ENCODE peak calls at places on chromosome 19, in seven cellular contexts. One of them, this sample, is unnamed.

GRCh38 chr19:54464624-54465266 is 1.2 kb upstream of the LENG9 start:
- DNase-seq in stomach: peak; percentile 95
- DNase-seq in pancreas: peak; percentile 96
- DNase-seq in cardiac muscle cell: peak; percentile 95
- DNase-seq in body of pancreas: peak; percentile 96
- DNase-seq in Peyer's patch: peak; percentile 97
- DNase-seq in H1: peak; percentile 61
- DNase-seq in this sample: peak; percentile 89

GRCh38 chr19:48962029-48962848 is 2.9 kb upstream of the FTL start:
- DNase-seq in pancreas: peak; percentile 43
- DNase-seq in H1: no peak
- DNase-seq in stomach: peak; percentile 79
- DNase-seq in cardiac muscle cell: no peak
- DNase-seq in body of pancreas: peak; percentile 26
- DNase-seq in Peyer's patch: peak; percentile 92
- DNase-seq in this sample: peak; percentile 79

GRCh38 chr19:30222428-30222873 is 149.7 kb upstream of the ZNF536 start:
- DNase-seq in body of pancreas: peak; percentile 35
- DNase-seq in stomach: no peak
- DNase-seq in Peyer's patch: no peak
- DNase-seq in cardiac muscle cell: peak; percentile 55
- DNase-seq in pancreas: no peak
- DNase-seq in H1: no peak
- DNase-seq in this sample: no peak

GRCh38 chr19:56159616-56160271 is 16.1 kb upstream of the GALP start:
- DNase-seq in Peyer's patch: no peak
- DNase-seq in body of pancreas: no peak
- DNase-seq in pancreas: no peak
- DNase-seq in cardiac muscle cell: no peak
- DNase-seq in stomach: no peak
- DNase-seq in H1: no peak
- DNase-seq in this sample: no peak

GRCh38 chr19:37981785-37982475 is 74.9 kb downstream of the SIPA1L3 start:
- DNase-seq in pancreas: no peak
- DNase-seq in H1: no peak
- DNase-seq in cardiac muscle cell: no peak
- DNase-seq in Peyer's patch: peak; percentile 66
- DNase-seq in stomach: peak; percentile 51
- DNase-seq in body of pancreas: peak; percentile 49
- DNase-seq in this sample: no peak

GRCh38 chr19:44792286-44792685 is 14.6 kb downstream of the CBLC start:
- DNase-seq in H1: no peak
- DNase-seq in pancreas: no peak
- DNase-seq in body of pancreas: no peak
- DNase-seq in stomach: no peak
- DNase-seq in Peyer's patch: no peak
- DNase-seq in cardiac muscle cell: no peak
- DNase-seq in this sample: no peak

GRCh38 chr19:34713262-34713637 is 20.8 kb upstream of the ZNF181 start:
- DNase-seq in stomach: no peak
- DNase-seq in H1: no peak
- DNase-seq in Peyer's patch: no peak
- DNase-seq in cardiac muscle cell: no peak
- DNase-seq in body of pancreas: no peak
- DNase-seq in pancreas: no peak
- DNase-seq in this sample: no peak

GRCh38 chr19:2274937-2275535 is 6.9 kb downstream of the PEAK3 start:
- DNase-seq in Peyer's patch: peak; percentile 77
- DNase-seq in pancreas: peak; percentile 67
- DNase-seq in stomach: peak; percentile 69
- DNase-seq in H1: no peak
- DNase-seq in body of pancreas: peak; percentile 72
- DNase-seq in cardiac muscle cell: peak; percentile 77
- DNase-seq in this sample: peak; percentile 68

GRCh38 chr19:44752816-44753618 is 4.5 kb downstream of the BCL3 start:
- DNase-seq in stomach: peak; percentile 95
- DNase-seq in cardiac muscle cell: peak; percentile 77
- DNase-seq in body of pancreas: peak; percentile 92
- DNase-seq in H1: no peak
- DNase-seq in pancreas: peak; percentile 88
- DNase-seq in Peyer's patch: peak; percentile 90
- DNase-seq in this sample: peak; percentile 97

GRCh38 chr19:46495789-46496099 is at the start of gene PNMA8B:
- DNase-seq in stomach: no peak
- DNase-seq in Peyer's patch: no peak
- DNase-seq in cardiac muscle cell: peak; percentile 96
- DNase-seq in body of pancreas: peak; percentile 80
- DNase-seq in H1: peak; percentile 78
- DNase-seq in pancreas: peak; percentile 84
- DNase-seq in this sample: no peak

GRCh38 chr19:17389957-17390664 is 3.9 kb downstream of the CCDC194 start:
- DNase-seq in Peyer's patch: no peak
- DNase-seq in cardiac muscle cell: peak; percentile 44
- DNase-seq in H1: no peak
- DNase-seq in pancreas: no peak
- DNase-seq in body of pancreas: no peak
- DNase-seq in stomach: no peak
- DNase-seq in this sample: no peak

GRCh38 chr19:58118979-58119733 is 21.1 kb upstream of the ZSCAN18 start:
- DNase-seq in H1: no peak
- DNase-seq in pancreas: no peak
- DNase-seq in Peyer's patch: no peak
- DNase-seq in cardiac muscle cell: no peak
- DNase-seq in stomach: no peak
- DNase-seq in body of pancreas: no peak
- DNase-seq in this sample: no peak

GRCh38 chr19:41937525-41937924 is 9.3 kb upstream of the ERFL start:
- DNase-seq in body of pancreas: no peak
- DNase-seq in cardiac muscle cell: no peak
- DNase-seq in Peyer's patch: no peak
- DNase-seq in pancreas: no peak
- DNase-seq in stomach: no peak
- DNase-seq in H1: no peak
- DNase-seq in this sample: no peak

GRCh38 chr19:1760020-1760419 is 6.7 kb downstream of the ONECUT3 start:
- DNase-seq in H1: no peak
- DNase-seq in Peyer's patch: no peak
- DNase-seq in stomach: no peak
- DNase-seq in body of pancreas: no peak
- DNase-seq in pancreas: no peak
- DNase-seq in cardiac muscle cell: no peak
- DNase-seq in this sample: no peak

GRCh38 chr19:46080561-46080960 is 39.8 kb upstream of the IGFL4 start:
- DNase-seq in body of pancreas: peak; percentile 18
- DNase-seq in cardiac muscle cell: no peak
- DNase-seq in pancreas: no peak
- DNase-seq in stomach: no peak
- DNase-seq in H1: no peak
- DNase-seq in Peyer's patch: no peak
- DNase-seq in this sample: no peak

GRCh38 chr19:33557720-33558119 is 36.1 kb upstream of the PEPD start:
- DNase-seq in Peyer's patch: no peak
- DNase-seq in pancreas: no peak
- DNase-seq in cardiac muscle cell: no peak
- DNase-seq in stomach: no peak
- DNase-seq in body of pancreas: no peak
- DNase-seq in H1: no peak
- DNase-seq in this sample: no peak

GRCh38 chr19:31054430-31054829 is 294.8 kb downstream of the TSHZ3 start:
- DNase-seq in pancreas: no peak
- DNase-seq in stomach: peak; percentile 26
- DNase-seq in body of pancreas: no peak
- DNase-seq in Peyer's patch: no peak
- DNase-seq in cardiac muscle cell: peak; percentile 63
- DNase-seq in H1: peak; percentile 70
- DNase-seq in this sample: no peak

DNA sequence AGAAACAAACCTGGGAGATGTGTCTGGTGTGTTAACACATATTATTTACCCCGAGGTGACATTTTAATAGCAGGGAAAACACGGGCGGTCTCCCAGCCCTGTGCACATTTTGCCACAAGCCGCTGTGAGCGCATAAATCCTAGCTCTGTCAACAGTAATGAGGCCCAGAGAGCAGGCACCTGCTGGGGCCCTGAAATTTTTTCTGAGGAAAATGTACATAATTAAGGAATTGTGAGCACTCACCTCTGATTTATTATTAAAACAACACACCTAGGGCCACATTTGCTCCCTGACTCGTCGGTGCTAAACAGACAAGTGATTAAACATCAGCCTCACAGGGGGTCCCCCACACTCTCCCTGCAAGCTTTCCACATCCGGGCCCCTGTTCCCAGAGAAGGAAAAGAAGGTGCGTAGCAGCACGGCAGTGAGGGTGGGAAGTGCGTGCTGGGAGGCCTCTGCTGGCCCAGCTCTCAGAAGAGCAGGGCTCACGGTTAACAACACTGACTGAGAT is 616.3 kb downstream of the UQCRFS1 start:
- DNase-seq in body of pancreas: peak; percentile 67
- DNase-seq in stomach: no peak
- DNase-seq in cardiac muscle cell: no peak
- DNase-seq in H1: no peak
- DNase-seq in Peyer's patch: no peak
- DNase-seq in pancreas: peak; percentile 37
- DNase-seq in this sample: no peak
- H3K4me1 ChIP-seq in body of pancreas: peaks cover 36% of the 10 kb centered on the region
- H3K4me1 ChIP-seq in stomach: no peaks in the 10 kb centered on the region
- H3K4me1 ChIP-seq in cardiac muscle cell: no peaks in the 10 kb centered on the region
- H3K4me1 ChIP-seq in H1: no peaks in the 10 kb centered on the region
- H3K4me1 ChIP-seq in Peyer's patch: no peaks in the 10 kb centered on the region
- H3K4me1 ChIP-seq in pancreas: no peaks in the 10 kb centered on the region
- H3K4me1 ChIP-seq in this sample: no peaks in the 10 kb centered on the region

GRCh38 chr19:14475251-14476073 is at the start of gene PTGER1:
- DNase-seq in pancreas: no peak
- DNase-seq in stomach: no peak
- DNase-seq in body of pancreas: no peak
- DNase-seq in cardiac muscle cell: peak; percentile 34
- DNase-seq in H1: no peak
- DNase-seq in Peyer's patch: no peak
- DNase-seq in this sample: no peak
- H3K4me1 ChIP-seq in pancreas: peaks cover 5% of the 10 kb centered on the region
- H3K4me1 ChIP-seq in stomach: peaks cover 72% of the 10 kb centered on the region
- H3K4me1 ChIP-seq in body of pancreas: peaks cover 39% of the 10 kb centered on the region
- H3K4me1 ChIP-seq in cardiac muscle cell: no peaks in the 10 kb centered on the region
- H3K4me1 ChIP-seq in H1: no peaks in the 10 kb centered on the region
- H3K4me1 ChIP-seq in Peyer's patch: peaks cover 45% of the 10 kb centered on the region
- H3K4me1 ChIP-seq in this sample: no peaks in the 10 kb centered on the region

DNA sequence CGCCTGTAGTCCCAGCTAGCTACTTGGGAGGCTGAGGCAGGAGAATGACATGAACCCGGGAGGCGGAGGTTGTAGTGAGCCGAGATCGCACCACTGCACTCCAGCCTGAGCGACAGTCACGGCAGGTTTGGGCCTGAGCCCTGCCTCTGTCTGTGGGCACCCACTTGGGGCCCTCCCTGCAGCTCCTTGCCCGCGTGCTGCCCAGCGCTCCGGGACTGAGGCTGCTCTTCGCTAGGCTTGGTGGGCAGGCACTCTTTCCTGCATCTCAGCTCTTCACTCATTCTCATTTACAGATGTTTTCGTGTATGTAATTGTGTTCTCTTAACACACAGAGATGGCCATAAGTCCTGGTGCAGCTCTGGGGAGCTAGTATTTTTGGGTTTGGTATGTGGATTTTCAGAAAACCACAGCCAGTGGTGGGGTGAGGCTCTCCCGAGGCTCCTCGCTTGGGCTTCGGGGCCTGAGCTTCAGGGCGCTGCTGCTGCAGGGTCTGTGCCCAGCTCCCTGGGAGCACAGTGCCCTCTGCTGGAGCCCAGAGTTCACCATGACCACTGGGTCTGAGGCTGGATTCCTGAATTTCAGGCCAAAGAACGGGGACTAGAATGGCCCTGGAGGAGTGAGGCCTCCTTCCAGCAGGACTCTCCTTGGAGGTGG is 15.2 kb downstream of the UPF1 start:
- DNase-seq in pancreas: peak; percentile 77
- DNase-seq in body of pancreas: peak; percentile 85
- DNase-seq in cardiac muscle cell: peak; percentile 84
- DNase-seq in stomach: peak; percentile 80
- DNase-seq in H1: no peak
- DNase-seq in Peyer's patch: peak; percentile 78
- DNase-seq in this sample: peak; percentile 73
- H3K4me1 ChIP-seq in pancreas: peaks cover 18% of the 10 kb centered on the region
- H3K4me1 ChIP-seq in body of pancreas: peaks cover 74% of the 10 kb centered on the region
- H3K4me1 ChIP-seq in cardiac muscle cell: peaks cover 4% of the 10 kb centered on the region
- H3K4me1 ChIP-seq in stomach: peaks cover 90% of the 10 kb centered on the region
- H3K4me1 ChIP-seq in H1: no peaks in the 10 kb centered on the region
- H3K4me1 ChIP-seq in Peyer's patch: peaks cover 46% of the 10 kb centered on the region
- H3K4me1 ChIP-seq in this sample: peaks cover under 1% of the 10 kb centered on the region

GRCh38 chr19:3970808-3971598 is at the start of gene DAPK3:
- DNase-seq in stomach: peak; percentile 98
- DNase-seq in Peyer's patch: peak; percentile 99
- DNase-seq in cardiac muscle cell: peak; percentile 98
- DNase-seq in body of pancreas: peak; percentile 98
- DNase-seq in H1: peak; percentile 97
- DNase-seq in pancreas: peak; percentile 98
- DNase-seq in this sample: peak; percentile 97

GRCh38 chr19:3966051-3967017 is 4.6 kb downstream of the DAPK3 start:
- DNase-seq in body of pancreas: peak; percentile 91
- DNase-seq in pancreas: peak; percentile 79
- DNase-seq in cardiac muscle cell: no peak
- DNase-seq in H1: no peak
- DNase-seq in stomach: peak; percentile 90
- DNase-seq in Peyer's patch: peak; percentile 94
- DNase-seq in this sample: no peak

GRCh38 chr19:3968556-3969434 is 2.1 kb downstream of the DAPK3 start:
- DNase-seq in Peyer's patch: peak; percentile 64
- DNase-seq in cardiac muscle cell: peak; percentile 98
- DNase-seq in stomach: peak; percentile 87
- DNase-seq in H1: peak; percentile 97
- DNase-seq in body of pancreas: peak; percentile 84
- DNase-seq in pancreas: peak; percentile 76
- DNase-seq in this sample: peak; percentile 87

GRCh38 chr19:3970313-3970807 is 539 bp downstream of the DAPK3 start:
- DNase-seq in pancreas: no peak
- DNase-seq in cardiac muscle cell: no peak
- DNase-seq in body of pancreas: no peak
- DNase-seq in Peyer's patch: no peak
- DNase-seq in stomach: no peak
- DNase-seq in H1: no peak
- DNase-seq in this sample: no peak

DNA sequence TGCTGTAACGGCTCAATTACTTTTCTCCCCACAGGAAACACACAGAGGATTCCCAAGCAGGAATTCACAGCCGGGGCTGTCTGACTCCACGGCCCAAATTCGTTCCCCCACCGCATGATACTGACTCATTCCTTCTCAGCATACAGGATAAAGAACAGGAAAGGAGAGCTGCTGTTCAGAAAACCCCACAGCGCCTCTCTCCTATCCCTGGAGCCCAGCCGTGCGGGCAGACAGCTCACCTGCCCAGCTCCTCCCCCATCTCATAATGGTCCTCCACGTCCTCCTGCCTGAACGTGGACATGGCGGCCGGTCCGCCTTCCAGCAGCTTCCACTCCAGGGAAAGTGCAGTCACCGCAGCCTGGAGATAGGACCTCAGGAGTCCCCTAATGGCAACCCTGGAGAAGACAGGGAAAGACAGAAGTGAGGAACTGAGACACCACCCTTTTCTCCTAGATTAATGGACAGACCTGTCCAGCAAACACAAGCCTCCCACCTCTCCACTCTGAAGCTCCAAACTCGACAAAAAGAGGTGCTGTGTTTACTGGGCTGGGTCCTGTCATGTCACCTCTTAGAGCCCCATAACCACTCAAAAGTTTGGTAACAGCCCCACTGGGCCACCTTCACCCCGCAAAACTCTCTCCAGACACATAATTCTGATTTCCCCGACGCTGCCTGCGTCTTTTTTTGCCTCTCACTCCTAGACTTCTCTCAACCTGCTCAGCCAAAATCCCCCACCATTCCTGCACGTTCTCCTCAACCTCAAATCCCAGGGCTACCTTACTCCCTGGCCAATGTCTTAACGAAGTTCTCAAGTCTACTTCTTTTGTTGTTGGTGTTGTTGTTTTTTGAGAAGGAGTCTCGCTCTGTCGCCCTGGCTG is 1.2 kb downstream of the DAPK3 start:
- DNase-seq in cardiac muscle cell: peak; percentile 63
- DNase-seq in pancreas: peak; percentile 56
- DNase-seq in stomach: peak; percentile 57
- DNase-seq in Peyer's patch: no peak
- DNase-seq in body of pancreas: no peak
- DNase-seq in H1: no peak
- DNase-seq in this sample: no peak
- H3K4me1 ChIP-seq in cardiac muscle cell: peaks cover 23% of the 10 kb centered on the region
- H3K4me1 ChIP-seq in pancreas: peaks cover 38% of the 10 kb centered on the region
- H3K4me1 ChIP-seq in stomach: peaks cover 61% of the 10 kb centered on the region
- H3K4me1 ChIP-seq in Peyer's patch: peaks cover 55% of the 10 kb centered on the region
- H3K4me1 ChIP-seq in body of pancreas: peaks cover 61% of the 10 kb centered on the region
- H3K4me1 ChIP-seq in H1: peaks cover 6% of the 10 kb centered on the region
- H3K4me1 ChIP-seq in this sample: peaks cover 7% of the 10 kb centered on the region